ENCODE peak calls at places on chromosomes 16 and 17, in nine cellular contexts. One of them, this sample, is unnamed.

GRCh38 chr16:27286446-27286845 is 17.9 kb upstream of the NSMCE1 start:
- DNase-seq in transverse colon: no peak
- DNase-seq in vagina: no peak
- DNase-seq in sigmoid colon: no peak
- DNase-seq in HepG2: peak; percentile 64
- DNase-seq in K562: no peak
- DNase-seq in stomach: no peak
- DNase-seq in spleen: no peak
- DNase-seq in HL-60: no peak
- DNase-seq in this sample: peak; percentile 32

GRCh38 chr17:82330322-82331239 is 3.0 kb downstream of the SECTM1 start:
- DNase-seq in transverse colon: peak; percentile 68
- DNase-seq in vagina: no peak
- DNase-seq in sigmoid colon: no peak
- DNase-seq in HepG2: peak; percentile 85
- DNase-seq in K562: peak; percentile 68
- DNase-seq in stomach: no peak
- DNase-seq in spleen: peak; percentile 78
- DNase-seq in HL-60: peak; percentile 37
- DNase-seq in this sample: no peak

GRCh38 chr16:88279998-88280397 is 102.8 kb upstream of the ZNF469 start:
- DNase-seq in transverse colon: no peak
- DNase-seq in vagina: no peak
- DNase-seq in sigmoid colon: no peak
- DNase-seq in HepG2: no peak
- DNase-seq in K562: no peak
- DNase-seq in stomach: no peak
- DNase-seq in spleen: no peak
- DNase-seq in HL-60: no peak
- DNase-seq in this sample: no peak

GRCh38 chr17:17778308-17779014 is 58.3 kb downstream of the SREBF1 start:
- DNase-seq in transverse colon: peak; percentile 63
- DNase-seq in vagina: no peak
- DNase-seq in sigmoid colon: peak; percentile 96
- DNase-seq in HepG2: no peak
- DNase-seq in K562: no peak
- DNase-seq in stomach: peak; percentile 56
- DNase-seq in spleen: no peak
- DNase-seq in HL-60: no peak
- DNase-seq in this sample: no peak

GRCh38 chr17:40607641-40608040 is 40.0 kb downstream of the SMARCE1 start:
- DNase-seq in transverse colon: no peak
- DNase-seq in vagina: no peak
- DNase-seq in sigmoid colon: no peak
- DNase-seq in HepG2: no peak
- DNase-seq in K562: no peak
- DNase-seq in stomach: no peak
- DNase-seq in spleen: no peak
- DNase-seq in HL-60: no peak
- DNase-seq in this sample: no peak

GRCh38 chr17:76551685-76552084 is 11.8 kb downstream of the PRCD start:
- DNase-seq in transverse colon: no peak
- DNase-seq in vagina: no peak
- DNase-seq in sigmoid colon: no peak
- DNase-seq in HepG2: no peak
- DNase-seq in K562: no peak
- DNase-seq in stomach: no peak
- DNase-seq in spleen: no peak
- DNase-seq in HL-60: no peak
- DNase-seq in this sample: no peak

GRCh38 chr17:9170336-9170735 is 149.0 kb downstream of the NTN1 start:
- DNase-seq in transverse colon: no peak
- DNase-seq in vagina: no peak
- DNase-seq in sigmoid colon: no peak
- DNase-seq in HepG2: no peak
- DNase-seq in K562: no peak
- DNase-seq in stomach: no peak
- DNase-seq in spleen: no peak
- DNase-seq in HL-60: no peak
- DNase-seq in this sample: no peak

GRCh38 chr17:82013341-82013740 is 9.3 kb downstream of the CENPX start:
- DNase-seq in transverse colon: no peak
- DNase-seq in vagina: no peak
- DNase-seq in sigmoid colon: peak; percentile 91
- DNase-seq in HepG2: no peak
- DNase-seq in K562: no peak
- DNase-seq in stomach: no peak
- DNase-seq in spleen: no peak
- DNase-seq in HL-60: no peak
- DNase-seq in this sample: peak; percentile 86

GRCh38 chr16:89103781-89104180 is 10.1 kb downstream of the ACSF3 start:
- DNase-seq in transverse colon: no peak
- DNase-seq in vagina: no peak
- DNase-seq in sigmoid colon: no peak
- DNase-seq in HepG2: no peak
- DNase-seq in K562: no peak
- DNase-seq in stomach: no peak
- DNase-seq in spleen: peak; percentile 70
- DNase-seq in HL-60: no peak
- DNase-seq in this sample: no peak

GRCh38 chr17:11848330-11848729 is 148.9 kb downstream of the ZNF18 start:
- DNase-seq in transverse colon: no peak
- DNase-seq in vagina: no peak
- DNase-seq in sigmoid colon: no peak
- DNase-seq in HepG2: no peak
- DNase-seq in K562: no peak
- DNase-seq in stomach: no peak
- DNase-seq in spleen: no peak
- DNase-seq in HL-60: no peak
- DNase-seq in this sample: no peak

GRCh38 chr16:22888791-22889190 is 74.8 kb downstream of the HS3ST2 start:
- DNase-seq in transverse colon: no peak
- DNase-seq in vagina: no peak
- DNase-seq in sigmoid colon: no peak
- DNase-seq in HepG2: no peak
- DNase-seq in K562: no peak
- DNase-seq in stomach: no peak
- DNase-seq in spleen: no peak
- DNase-seq in HL-60: no peak
- DNase-seq in this sample: no peak

GRCh38 chr17:40535924-40536717 is 29.2 kb downstream of the CCR7 start:
- DNase-seq in transverse colon: no peak
- DNase-seq in vagina: no peak
- DNase-seq in sigmoid colon: peak; percentile 71
- DNase-seq in HepG2: no peak
- DNase-seq in K562: peak; percentile 87
- DNase-seq in stomach: no peak
- DNase-seq in spleen: peak; percentile 85
- DNase-seq in HL-60: no peak
- DNase-seq in this sample: no peak

DNA sequence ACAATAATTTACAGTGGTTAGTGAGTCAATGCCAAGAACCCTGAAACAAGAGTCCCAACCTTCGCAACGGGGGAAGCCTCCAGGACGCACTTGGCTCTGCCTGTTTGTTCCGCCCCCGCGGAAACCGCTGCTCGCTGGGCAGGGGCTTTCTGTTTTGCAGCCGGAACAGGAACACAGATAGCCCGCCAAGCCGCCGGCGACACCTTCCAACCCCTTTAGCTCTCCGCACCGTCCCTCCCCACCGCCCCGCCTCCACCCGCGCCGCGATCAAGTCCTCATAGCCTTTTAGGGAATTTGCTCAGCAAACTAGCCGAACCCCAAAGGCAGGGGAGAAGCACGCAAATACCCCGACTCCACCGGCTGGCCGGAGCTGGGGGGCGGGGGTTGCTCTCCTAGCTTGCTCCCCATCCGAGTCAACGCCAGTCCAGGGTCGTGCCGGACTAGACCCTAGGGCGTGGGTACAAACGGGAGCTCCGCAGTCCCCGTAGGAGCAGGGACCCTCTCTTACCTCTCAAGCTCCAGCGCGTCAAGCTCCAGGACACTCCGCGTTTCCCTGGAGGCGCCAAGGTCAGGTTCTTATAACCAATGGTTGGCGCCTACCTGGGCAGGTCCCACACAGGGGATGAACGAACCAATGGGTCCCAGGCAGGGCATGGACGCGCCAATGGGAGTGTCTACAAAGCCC is at the start of gene SLFN13:
- DNase-seq in transverse colon: peak; percentile 82
- DNase-seq in vagina: no peak
- DNase-seq in sigmoid colon: peak; percentile 90
- DNase-seq in HepG2: no peak
- DNase-seq in K562: peak; percentile 51
- DNase-seq in stomach: peak; percentile 87
- DNase-seq in spleen: peak; percentile 96
- DNase-seq in HL-60: peak; percentile 96
- DNase-seq in this sample: peak; percentile 90
- TF ChIP-seq POLR2AphosphoS5 in transverse colon: peak; percentile 39
- TF ChIP-seq POLR2AphosphoS5 in vagina: no peak
- TF ChIP-seq POLR2AphosphoS5 in sigmoid colon: peak; percentile 50
- TF ChIP-seq POLR2AphosphoS5 in HepG2: no peak
- TF ChIP-seq POLR2AphosphoS5 in K562: no peak
- TF ChIP-seq POLR2AphosphoS5 in stomach: peak; percentile 38
- TF ChIP-seq POLR2AphosphoS5 in spleen: peak; percentile 85
- TF ChIP-seq POLR2AphosphoS5 in HL-60: peak; percentile 84
- TF ChIP-seq POLR2AphosphoS5 in this sample: no peak

DNA sequence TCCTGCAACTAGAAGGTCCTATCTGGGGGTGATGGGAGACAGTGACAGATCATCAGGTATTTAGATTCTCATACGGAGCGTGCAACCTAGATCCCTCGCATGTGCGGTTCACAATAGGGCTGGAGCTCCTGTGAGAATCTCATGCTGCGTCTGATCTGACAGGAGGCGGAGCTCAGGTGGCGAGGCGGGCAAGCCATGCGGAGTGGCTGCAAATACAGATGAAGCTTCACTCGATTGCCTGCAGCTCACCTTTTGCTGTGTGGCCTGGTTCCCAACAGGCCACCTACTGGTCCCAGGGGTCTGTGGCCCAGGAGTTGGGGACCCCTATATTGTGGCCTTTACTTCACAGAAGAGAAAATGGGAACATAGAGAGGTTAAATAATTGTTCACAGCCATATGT is 200.4 kb downstream of the IRF8 start:
- DNase-seq in transverse colon: no peak
- DNase-seq in vagina: no peak
- DNase-seq in sigmoid colon: peak; percentile 27
- DNase-seq in HepG2: no peak
- DNase-seq in K562: no peak
- DNase-seq in stomach: no peak
- DNase-seq in spleen: peak; percentile 45
- DNase-seq in HL-60: no peak
- DNase-seq in this sample: no peak
- H3K4me3 ChIP-seq in transverse colon: no peak overlapping the region
- H3K4me3 ChIP-seq in vagina: no peak overlapping the region
- H3K4me3 ChIP-seq in sigmoid colon: no peak overlapping the region
- H3K4me3 ChIP-seq in HepG2: no peak overlapping the region
- H3K4me3 ChIP-seq in K562: no peak overlapping the region
- H3K4me3 ChIP-seq in stomach: no peak overlapping the region
- H3K4me3 ChIP-seq in spleen: no peak overlapping the region
- H3K4me3 ChIP-seq in HL-60: no peak overlapping the region
- H3K4me3 ChIP-seq in this sample: no peak overlapping the region

GRCh38 chr17:78133971-78134898 is 3.7 kb downstream of the TMC8 start:
- DNase-seq in transverse colon: peak; percentile 82
- DNase-seq in vagina: no peak
- DNase-seq in sigmoid colon: no peak
- DNase-seq in HepG2: peak; percentile 83
- DNase-seq in K562: peak; percentile 54
- DNase-seq in stomach: peak; percentile 76
- DNase-seq in spleen: peak; percentile 95
- DNase-seq in HL-60: peak; percentile 75
- DNase-seq in this sample: peak; percentile 85
- TF ChIP-seq POLR2AphosphoS5 in transverse colon: no peak
- TF ChIP-seq POLR2AphosphoS5 in vagina: no peak
- TF ChIP-seq POLR2AphosphoS5 in sigmoid colon: no peak
- TF ChIP-seq POLR2AphosphoS5 in HepG2: no peak
- TF ChIP-seq POLR2AphosphoS5 in K562: no peak
- TF ChIP-seq POLR2AphosphoS5 in stomach: no peak
- TF ChIP-seq POLR2AphosphoS5 in spleen: peak; percentile 80
- TF ChIP-seq POLR2AphosphoS5 in HL-60: peak; percentile 38
- TF ChIP-seq POLR2AphosphoS5 in this sample: no peak

GRCh38 chr17:80474933-80475915 is 1.2 kb downstream of the NPTX1 start:
- DNase-seq in transverse colon: no peak
- DNase-seq in vagina: no peak
- DNase-seq in sigmoid colon: no peak
- DNase-seq in HepG2: no peak
- DNase-seq in K562: no peak
- DNase-seq in stomach: no peak
- DNase-seq in spleen: no peak
- DNase-seq in HL-60: no peak
- DNase-seq in this sample: no peak

GRCh38 chr17:80477647-80478478 is 1.5 kb upstream of the NPTX1 start:
- DNase-seq in transverse colon: peak; percentile 35
- DNase-seq in vagina: no peak
- DNase-seq in sigmoid colon: peak; percentile 81
- DNase-seq in HepG2: no peak
- DNase-seq in K562: peak; percentile 56
- DNase-seq in stomach: no peak
- DNase-seq in spleen: no peak
- DNase-seq in HL-60: peak; percentile 20
- DNase-seq in this sample: peak; percentile 88

GRCh38 chr17:80478487-80479245 is 2.3 kb upstream of the NPTX1 start:
- DNase-seq in transverse colon: no peak
- DNase-seq in vagina: no peak
- DNase-seq in sigmoid colon: no peak
- DNase-seq in HepG2: no peak
- DNase-seq in K562: no peak
- DNase-seq in stomach: no peak
- DNase-seq in spleen: no peak
- DNase-seq in HL-60: no peak
- DNase-seq in this sample: peak; percentile 52

GRCh38 chr17:80475949-80476876 is at the start of gene NPTX1:
- DNase-seq in transverse colon: no peak
- DNase-seq in vagina: no peak
- DNase-seq in sigmoid colon: no peak
- DNase-seq in HepG2: no peak
- DNase-seq in K562: peak; percentile 53
- DNase-seq in stomach: no peak
- DNase-seq in spleen: no peak
- DNase-seq in HL-60: no peak
- DNase-seq in this sample: peak; percentile 83

DNA sequence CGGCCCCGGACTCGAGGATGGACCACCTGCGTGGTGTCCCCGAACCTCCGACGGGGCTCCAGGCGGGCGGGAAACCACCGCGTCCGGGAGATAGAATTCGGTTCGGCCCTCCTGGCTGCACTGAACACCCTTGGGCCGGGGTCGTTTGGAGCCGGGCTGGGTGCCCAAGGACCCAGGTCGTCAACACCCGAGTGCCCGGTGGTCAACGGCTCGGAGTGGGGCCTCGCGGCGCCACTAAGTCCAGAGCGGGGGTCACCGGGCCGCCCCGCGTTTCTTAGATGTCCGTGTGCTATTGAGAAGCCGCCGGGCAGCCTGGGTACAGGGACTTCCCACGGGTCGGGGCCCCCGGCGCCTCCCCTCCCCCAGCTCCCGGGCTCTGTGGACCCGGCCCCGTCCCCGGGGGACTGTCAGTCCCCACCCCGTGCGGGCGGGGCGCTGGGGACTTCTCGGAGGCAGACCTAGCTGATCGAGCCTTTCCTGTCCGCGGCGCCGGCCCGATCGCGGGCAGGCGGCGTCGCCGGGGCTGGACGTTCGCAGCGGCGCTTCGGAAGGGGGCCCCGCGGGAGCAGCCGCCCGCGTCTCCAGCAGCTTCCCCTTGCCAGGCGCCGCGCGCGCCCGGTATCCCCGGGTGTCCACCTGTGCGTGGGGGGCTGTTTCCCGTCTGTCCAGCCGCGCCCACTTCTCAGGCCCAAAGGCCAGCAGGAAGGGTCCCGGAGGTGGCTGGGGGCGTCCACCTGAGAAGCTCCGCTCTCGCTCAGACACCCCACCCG is 655 bp upstream of the NPTX1 start:
- DNase-seq in transverse colon: no peak
- DNase-seq in vagina: no peak
- DNase-seq in sigmoid colon: no peak
- DNase-seq in HepG2: no peak
- DNase-seq in K562: peak; percentile 39
- DNase-seq in stomach: no peak
- DNase-seq in spleen: no peak
- DNase-seq in HL-60: no peak
- DNase-seq in this sample: no peak
- H3K4me3 ChIP-seq in transverse colon: peak overlapping the region; percentile 33
- H3K4me3 ChIP-seq in vagina: peak overlapping the region; percentile 18
- H3K4me3 ChIP-seq in sigmoid colon: peak overlapping the region; percentile 64
- H3K4me3 ChIP-seq in HepG2: peak overlapping the region; percentile 55
- H3K4me3 ChIP-seq in K562: no peak overlapping the region
- H3K4me3 ChIP-seq in stomach: peak overlapping the region; percentile 49
- H3K4me3 ChIP-seq in spleen: peak overlapping the region; percentile 46
- H3K4me3 ChIP-seq in HL-60: no peak overlapping the region
- H3K4me3 ChIP-seq in this sample: peak overlapping the region; percentile 27